ENCODE peak calls at places on chromosomes 5 and 9, in ten cellular contexts. Q is breast epithelium, O is IMR-90, B is AG09309, V is A549, Y is omental fat pad, T is BE2C, N is glutamatergic neuron, M is foreskin fibroblast, D is fibroblast of lung. L is an unnamed sample.

GRCh38 chr5:424259-425110 is 18.5 kb upstream of the EXOC3 start:
- DNase-seq in Q (no peak), O (peak; percentile 31), B (no peak), V (no peak), Y (no peak), T (no peak), N (no peak), M (no peak), D (no peak), L (peak; percentile 17)

GRCh38 chr9:82254646-82255367 is 266.2 kb downstream of the SPATA31D1 start:
- DNase-seq in Q (no peak), O (peak; percentile 48), B (no peak), V (no peak), Y (no peak), T (no peak), N (no peak), M (no peak), D (no peak), L (no peak)

GRCh38 chr5:68134033-68134668 is 81.4 kb upstream of the PIK3R1 start:
- DNase-seq in Q (no peak), O (peak; percentile 43), B (peak; percentile 40), V (no peak), Y (no peak), T (no peak), N (no peak), M (no peak), D (peak; percentile 51), L (no peak)

GRCh38 chr5:68884893-68885292 is 208.9 kb upstream of the SLC30A5 start:
- DNase-seq in Q (no peak), O (no peak), B (no peak), V (peak; percentile 31), Y (no peak), T (no peak), N (no peak), M (no peak), D (no peak), L (no peak)

GRCh38 chr9:33223696-33224095 is 16.3 kb upstream of the SPINK4 start:
- DNase-seq in Q (no peak), O (no peak), B (no peak), V (no peak), Y (no peak), T (no peak), N (no peak), M (no peak), D (peak; percentile 27), L (no peak)

GRCh38 chr5:113205807-113206206 is 229.0 kb downstream of the TSSK1B start:
- DNase-seq in Q (no peak), O (no peak), B (no peak), V (peak; percentile 28), Y (no peak), T (no peak), N (no peak), M (no peak), D (no peak), L (no peak)

GRCh38 chr5:30808996-30809395 is 384.5 kb upstream of the CDH6 start:
- DNase-seq in Q (no peak), O (peak; percentile 46), B (no peak), V (no peak), Y (no peak), T (no peak), N (no peak), M (no peak), D (no peak), L (no peak)

GRCh38 chr9:79129865-79130480 is 441.8 kb upstream of the TLE4 start:
- DNase-seq in Q (no peak), O (peak; percentile 67), B (no peak), V (peak; percentile 61), Y (no peak), T (peak; percentile 75), N (peak; percentile 76), M (peak; percentile 50), D (peak; percentile 69), L (no peak)

GRCh38 chr5:37208883-37209808 is 40.0 kb downstream of the CPLANE1 start:
- DNase-seq in Q (no peak), O (peak; percentile 25), B (no peak), V (no peak), Y (no peak), T (peak; percentile 60), N (no peak), M (peak; percentile 15), D (peak; percentile 39), L (no peak)

GRCh38 chr5:37212096-37212495 is 37.1 kb downstream of the CPLANE1 start:
- DNase-seq in Q (no peak), O (no peak), B (no peak), V (peak; percentile 5), Y (no peak), T (no peak), N (no peak), M (no peak), D (no peak), L (no peak)

GRCh38 chr5:37206733-37207132 is 42.4 kb downstream of the CPLANE1 start:
- DNase-seq in Q (no peak), O (no peak), B (no peak), V (no peak), Y (no peak), T (no peak), N (no peak), M (no peak), D (no peak), L (no peak)

GRCh38 chr5:37211661-37212060 is 37.5 kb downstream of the CPLANE1 start:
- DNase-seq in Q (no peak), O (no peak), B (no peak), V (no peak), Y (no peak), T (no peak), N (no peak), M (no peak), D (no peak), L (no peak)

DNA sequence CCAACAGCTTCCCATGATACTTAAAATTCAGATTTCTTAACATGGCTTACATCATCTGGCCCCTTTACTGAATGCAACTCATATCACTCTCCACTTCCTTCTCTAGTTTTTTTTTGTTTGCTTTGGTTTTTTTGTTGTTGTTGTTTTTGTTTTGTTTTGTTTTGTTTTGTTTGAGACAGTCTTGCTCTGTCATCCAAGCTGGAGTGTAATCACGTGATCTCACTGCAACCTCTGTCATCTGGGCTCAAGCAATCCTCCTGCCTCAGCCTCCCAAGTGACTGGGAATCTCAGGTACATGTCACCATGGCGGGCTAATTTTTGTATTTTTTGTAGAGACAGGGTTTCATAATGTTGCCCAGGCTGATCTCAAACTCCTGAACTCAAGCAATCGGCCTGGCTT is 41.4 kb downstream of the CPLANE1 start:
- DNase-seq in Q (no peak), O (no peak), B (no peak), V (no peak), Y (no peak), T (no peak), N (no peak), M (no peak), D (no peak), L (no peak)
- TF ChIP-seq CTCF in Q (no peak), O (no peak), B (no peak), V (no peak), Y (no peak), T (no peak), N (no peak), M (no peak), D (no peak), L (no peak)

GRCh38 chr5:16666140-16666860 is 49.5 kb upstream of the RETREG1 start:
- DNase-seq in Q (no peak), O (no peak), B (no peak), V (no peak), Y (no peak), T (no peak), N (no peak), M (no peak), D (no peak), L (no peak)

GRCh38 chr5:16664368-16664767 is 47.6 kb upstream of the RETREG1 start:
- DNase-seq in Q (no peak), O (no peak), B (no peak), V (no peak), Y (no peak), T (no peak), N (no peak), M (no peak), D (no peak), L (no peak)

GRCh38 chr5:16668194-16668593 is 51.4 kb upstream of the RETREG1 start:
- DNase-seq in Q (no peak), O (no peak), B (no peak), V (no peak), Y (no peak), T (no peak), N (no peak), M (no peak), D (no peak), L (no peak)

GRCh38 chr5:16665611-16666010 is 48.8 kb upstream of the RETREG1 start:
- DNase-seq in Q (no peak), O (peak; percentile 50), B (no peak), V (no peak), Y (no peak), T (no peak), N (no peak), M (no peak), D (peak; percentile 28), L (no peak)

DNA sequence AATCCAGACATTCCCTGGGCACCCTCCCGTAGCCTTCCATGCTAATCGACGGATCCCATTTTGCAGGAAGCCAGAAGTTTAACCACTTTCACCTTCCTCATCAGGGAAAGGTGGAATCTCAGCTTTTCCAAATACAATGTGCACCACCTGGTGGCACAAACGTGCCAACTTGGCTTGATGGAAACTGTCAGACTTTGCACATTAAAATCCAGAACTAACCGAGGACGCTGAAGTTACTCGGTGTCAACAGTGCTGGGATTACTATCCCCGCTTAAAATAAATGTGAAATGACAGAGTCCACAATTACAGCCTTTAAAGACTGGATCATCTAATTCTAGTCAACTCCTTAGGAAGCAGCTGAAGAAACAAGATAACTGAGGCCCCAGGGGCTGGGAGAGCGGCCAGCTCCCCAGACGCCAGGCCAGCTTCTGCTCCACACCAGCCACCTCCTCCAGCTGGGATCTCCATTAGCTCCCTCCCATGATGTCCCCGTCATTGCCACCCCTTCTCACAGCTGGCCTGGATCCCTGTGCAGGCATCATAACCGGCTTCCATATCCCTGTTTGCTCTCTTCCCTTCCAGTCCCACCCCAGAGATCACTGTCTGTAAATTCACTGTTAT is 50.2 kb upstream of the RETREG1 start:
- DNase-seq in Q (no peak), O (peak; percentile 15), B (no peak), V (no peak), Y (no peak), T (peak; percentile 77), N (no peak), M (no peak), D (peak; percentile 48), L (no peak)
- TF ChIP-seq CTCF in Q (peak; percentile 79), O (no peak), B (peak; percentile 41), V (peak; percentile 39), Y (no peak), T (peak; percentile 76), N (peak; percentile 39), M (peak; percentile 32), D (peak; percentile 34), L (no peak)

DNA sequence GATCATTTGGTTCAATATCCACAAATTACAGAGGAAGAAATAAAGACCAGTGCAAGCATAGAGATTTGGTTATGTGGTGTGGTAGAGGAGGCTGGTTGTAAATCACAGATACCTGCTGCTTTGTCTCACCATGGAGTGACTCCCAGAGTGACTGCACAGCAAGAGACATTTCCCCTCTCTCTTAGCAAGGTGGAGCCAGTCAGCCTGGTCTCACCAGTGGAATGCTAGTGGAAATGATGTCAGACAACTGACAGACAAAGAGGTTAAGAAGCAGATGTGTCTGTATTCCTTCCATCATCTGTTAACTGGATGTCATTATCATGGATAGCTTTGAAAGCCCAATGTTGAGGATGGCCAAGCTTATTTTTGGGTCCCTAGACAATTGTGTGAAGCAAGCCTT is 509.4 kb upstream of the SEMA6A start:
- DNase-seq in Q (no peak), O (no peak), B (no peak), V (no peak), Y (no peak), T (peak; percentile 23), N (no peak), M (no peak), D (no peak), L (no peak)
- TF ChIP-seq CTCF in Q (no peak), O (no peak), B (no peak), V (no peak), Y (no peak), T (peak; percentile 43), N (no peak), M (no peak), D (no peak), L (no peak)

GRCh38 chr9:113508111-113508749 is 44.7 kb downstream of the RGS3 start:
- DNase-seq in Q (no peak), O (no peak), B (no peak), V (peak; percentile 64), Y (no peak), T (no peak), N (no peak), M (no peak), D (peak; percentile 56), L (no peak)
- TF ChIP-seq CTCF in Q (no peak), O (peak; percentile 3), B (peak; percentile 7), V (peak; percentile 15), Y (no peak), T (peak; percentile 22), N (no peak), M (no peak), D (peak; percentile 22), L (no peak)